ENCODE peak calls at places on chromosomes 5 and 9, in four cellular contexts. One of them, this sample, is unnamed.

GRCh38 chr9:83596899-83597504 is 25.9 kb upstream of the IDNK start:
- DNase-seq in fibroblast of the aortic adventitia: peak; percentile 52
- DNase-seq in body of pancreas: peak; percentile 32
- DNase-seq in lung: no peak
- DNase-seq in this sample: peak; percentile 56

GRCh38 chr5:8949908-8950307 is 596.0 kb downstream of the SEMA5A start:
- DNase-seq in fibroblast of the aortic adventitia: no peak
- DNase-seq in body of pancreas: no peak
- DNase-seq in lung: no peak
- DNase-seq in this sample: peak; percentile 51

GRCh38 chr5:31553863-31554262 is 21.8 kb downstream of the C5orf22 start:
- DNase-seq in fibroblast of the aortic adventitia: no peak
- DNase-seq in body of pancreas: no peak
- DNase-seq in lung: no peak
- DNase-seq in this sample: no peak

GRCh38 chr9:134284273-134284672 is 42.0 kb upstream of the RXRA start:
- DNase-seq in fibroblast of the aortic adventitia: no peak
- DNase-seq in body of pancreas: peak; percentile 83
- DNase-seq in lung: no peak
- DNase-seq in this sample: no peak

GRCh38 chr5:37437716-37438115 is 58.6 kb downstream of the WDR70 start:
- DNase-seq in fibroblast of the aortic adventitia: peak; percentile 13
- DNase-seq in body of pancreas: no peak
- DNase-seq in lung: no peak
- DNase-seq in this sample: no peak

GRCh38 chr5:93601433-93602175 is 18.6 kb downstream of the NR2F1 start:
- DNase-seq in fibroblast of the aortic adventitia: no peak
- DNase-seq in body of pancreas: no peak
- DNase-seq in lung: no peak
- DNase-seq in this sample: no peak

GRCh38 chr9:116238751-116239340 is 85.3 kb downstream of the PAPPA start:
- DNase-seq in fibroblast of the aortic adventitia: peak; percentile 63
- DNase-seq in body of pancreas: no peak
- DNase-seq in lung: no peak
- DNase-seq in this sample: no peak

GRCh38 chr5:156411131-156411727 is 84.3 kb downstream of the SGCD start:
- DNase-seq in fibroblast of the aortic adventitia: peak; percentile 47
- DNase-seq in body of pancreas: no peak
- DNase-seq in lung: no peak
- DNase-seq in this sample: no peak

GRCh38 chr5:15646351-15646750 is 146.4 kb downstream of the FBXL7 start:
- DNase-seq in fibroblast of the aortic adventitia: no peak
- DNase-seq in body of pancreas: no peak
- DNase-seq in lung: no peak
- DNase-seq in this sample: no peak

GRCh38 chr9:121861501-121862180 is 210.2 kb downstream of the DAB2IP start:
- DNase-seq in fibroblast of the aortic adventitia: no peak
- DNase-seq in body of pancreas: no peak
- DNase-seq in lung: no peak
- DNase-seq in this sample: peak; percentile 27

GRCh38 chr9:98985596-98985995 is 41.9 kb downstream of the COL15A1 start:
- DNase-seq in fibroblast of the aortic adventitia: no peak
- DNase-seq in body of pancreas: no peak
- DNase-seq in lung: no peak
- DNase-seq in this sample: no peak

GRCh38 chr5:68331202-68332108 is 115.9 kb downstream of the PIK3R1 start:
- DNase-seq in fibroblast of the aortic adventitia: peak; percentile 55
- DNase-seq in body of pancreas: no peak
- DNase-seq in lung: no peak
- DNase-seq in this sample: peak; percentile 45

GRCh38 chr5:132748522-132749000 is 1.3 kb downstream of the CCNI2 start:
- DNase-seq in fibroblast of the aortic adventitia: no peak
- DNase-seq in body of pancreas: no peak
- DNase-seq in lung: no peak
- DNase-seq in this sample: no peak

GRCh38 chr5:131242728-131243255 is 21.1 kb upstream of the CDC42SE2 start:
- DNase-seq in fibroblast of the aortic adventitia: peak; percentile 77
- DNase-seq in body of pancreas: no peak
- DNase-seq in lung: no peak
- DNase-seq in this sample: no peak

GRCh38 chr5:87649455-87649854 is 236.7 kb upstream of the CCNH start:
- DNase-seq in fibroblast of the aortic adventitia: no peak
- DNase-seq in body of pancreas: no peak
- DNase-seq in lung: no peak
- DNase-seq in this sample: no peak

GRCh38 chr5:61319388-61320146 is 12.5 kb upstream of the ZSWIM6 start:
- DNase-seq in fibroblast of the aortic adventitia: no peak
- DNase-seq in body of pancreas: peak; percentile 26
- DNase-seq in lung: no peak
- DNase-seq in this sample: peak; percentile 83

GRCh38 chr9:108991479-108991878 is 21.8 kb downstream of the CTNNAL1 start:
- DNase-seq in fibroblast of the aortic adventitia: peak; percentile 80
- DNase-seq in body of pancreas: peak; percentile 40
- DNase-seq in lung: no peak
- DNase-seq in this sample: no peak

GRCh38 chr5:132466453-132467291 is 23.9 kb downstream of the IRF1 start:
- DNase-seq in fibroblast of the aortic adventitia: no peak
- DNase-seq in body of pancreas: peak; percentile 23
- DNase-seq in lung: peak; percentile 62
- DNase-seq in this sample: peak; percentile 63

GRCh38 chr5:41253109-41253508 is 39.8 kb upstream of the C6 start:
- DNase-seq in fibroblast of the aortic adventitia: no peak
- DNase-seq in body of pancreas: no peak
- DNase-seq in lung: no peak
- DNase-seq in this sample: no peak

GRCh38 chr9:125145425-125145824 is 2.1 kb upstream of the SCAI start:
- DNase-seq in fibroblast of the aortic adventitia: peak; percentile 16
- DNase-seq in body of pancreas: no peak
- DNase-seq in lung: no peak
- DNase-seq in this sample: no peak

GRCh38 chr5:93299596-93300308 is 281.3 kb downstream of the NR2F1-AS1 start:
- DNase-seq in fibroblast of the aortic adventitia: no peak
- DNase-seq in body of pancreas: no peak
- DNase-seq in lung: no peak
- DNase-seq in this sample: no peak

GRCh38 chr5:84623034-84623433 is 238.4 kb upstream of the EDIL3 start:
- DNase-seq in fibroblast of the aortic adventitia: no peak
- DNase-seq in body of pancreas: no peak
- DNase-seq in lung: no peak
- DNase-seq in this sample: no peak

GRCh38 chr5:67617051-67617450 is 420.5 kb upstream of the CD180 start:
- DNase-seq in fibroblast of the aortic adventitia: no peak
- DNase-seq in body of pancreas: no peak
- DNase-seq in lung: no peak
- DNase-seq in this sample: no peak

GRCh38 chr5:123441408-123441807 is 18.2 kb upstream of the CEP120 start:
- DNase-seq in fibroblast of the aortic adventitia: no peak
- DNase-seq in body of pancreas: no peak
- DNase-seq in lung: no peak
- DNase-seq in this sample: no peak

GRCh38 chr5:161183559-161183958 is 331.5 kb upstream of the ATP10B start:
- DNase-seq in fibroblast of the aortic adventitia: no peak
- DNase-seq in body of pancreas: no peak
- DNase-seq in lung: no peak
- DNase-seq in this sample: no peak

GRCh38 chr5:45521067-45521466 is 175.1 kb downstream of the HCN1 start:
- DNase-seq in fibroblast of the aortic adventitia: no peak
- DNase-seq in body of pancreas: peak; percentile 61
- DNase-seq in lung: no peak
- DNase-seq in this sample: no peak

GRCh38 chr9:81597749-81598497 is 91.4 kb downstream of the TLE1 start:
- DNase-seq in fibroblast of the aortic adventitia: no peak
- DNase-seq in body of pancreas: no peak
- DNase-seq in lung: no peak
- DNase-seq in this sample: no peak

GRCh38 chr5:132475939-132476852 is 14.4 kb downstream of the IRF1 start:
- DNase-seq in fibroblast of the aortic adventitia: no peak
- DNase-seq in body of pancreas: peak; percentile 39
- DNase-seq in lung: no peak
- DNase-seq in this sample: no peak

GRCh38 chr5:14581333-14581890 is at the start of gene OTULINL:
- DNase-seq in fibroblast of the aortic adventitia: peak; percentile 60
- DNase-seq in body of pancreas: peak; percentile 89
- DNase-seq in lung: peak; percentile 92
- DNase-seq in this sample: peak; percentile 98

GRCh38 chr5:14581891-14582796 is 552 bp downstream of the OTULINL start:
- DNase-seq in fibroblast of the aortic adventitia: peak; percentile 9
- DNase-seq in body of pancreas: peak; percentile 74
- DNase-seq in lung: peak; percentile 70
- DNase-seq in this sample: peak; percentile 66

GRCh38 chr5:14584848-14585247 is 3.3 kb downstream of the OTULINL start:
- DNase-seq in fibroblast of the aortic adventitia: no peak
- DNase-seq in body of pancreas: peak; percentile 35
- DNase-seq in lung: no peak
- DNase-seq in this sample: no peak

GRCh38 chr5:14580037-14581034 is 1.3 kb upstream of the OTULINL start:
- DNase-seq in fibroblast of the aortic adventitia: peak; percentile 17
- DNase-seq in body of pancreas: no peak
- DNase-seq in lung: no peak
- DNase-seq in this sample: no peak

GRCh38 chr5:14582797-14583137 is 1.2 kb downstream of the OTULINL start:
- DNase-seq in fibroblast of the aortic adventitia: peak; percentile 8
- DNase-seq in body of pancreas: no peak
- DNase-seq in lung: no peak
- DNase-seq in this sample: no peak
- TF ChIP-seq CTCF in fibroblast of the aortic adventitia: peak; percentile 33
- TF ChIP-seq CTCF in body of pancreas: no peak
- TF ChIP-seq CTCF in lung: no peak
- TF ChIP-seq CTCF in this sample: no peak

GRCh38 chr9:135907446-135908333 is at the start of gene CAMSAP1:
- DNase-seq in fibroblast of the aortic adventitia: peak; percentile 88
- DNase-seq in body of pancreas: peak; percentile 95
- DNase-seq in lung: peak; percentile 91
- DNase-seq in this sample: peak; percentile 99

GRCh38 chr9:135909371-135909770 is 2.0 kb upstream of the CAMSAP1 start:
- DNase-seq in fibroblast of the aortic adventitia: no peak
- DNase-seq in body of pancreas: no peak
- DNase-seq in lung: no peak
- DNase-seq in this sample: no peak

GRCh38 chr9:135910197-135910596 is 2.9 kb upstream of the CAMSAP1 start:
- DNase-seq in fibroblast of the aortic adventitia: no peak
- DNase-seq in body of pancreas: no peak
- DNase-seq in lung: no peak
- DNase-seq in this sample: no peak

GRCh38 chr9:135908334-135909204 is 1.2 kb upstream of the CAMSAP1 start:
- DNase-seq in fibroblast of the aortic adventitia: no peak
- DNase-seq in body of pancreas: no peak
- DNase-seq in lung: no peak
- DNase-seq in this sample: no peak

GRCh38 chr9:135910757-135911156 is 3.4 kb upstream of the CAMSAP1 start:
- DNase-seq in fibroblast of the aortic adventitia: no peak
- DNase-seq in body of pancreas: no peak
- DNase-seq in lung: no peak
- DNase-seq in this sample: no peak
- TF ChIP-seq CTCF in fibroblast of the aortic adventitia: no peak
- TF ChIP-seq CTCF in body of pancreas: no peak
- TF ChIP-seq CTCF in lung: no peak
- TF ChIP-seq CTCF in this sample: no peak

GRCh38 chr5:33341316-33341715 is 99.4 kb upstream of the TARS1 start:
- DNase-seq in fibroblast of the aortic adventitia: no peak
- DNase-seq in body of pancreas: no peak
- DNase-seq in lung: no peak
- DNase-seq in this sample: no peak
- TF ChIP-seq CTCF in fibroblast of the aortic adventitia: no peak
- TF ChIP-seq CTCF in body of pancreas: no peak
- TF ChIP-seq CTCF in lung: no peak
- TF ChIP-seq CTCF in this sample: no peak

GRCh38 chr5:96142786-96143434 is 181.3 kb upstream of the ELL2 start:
- DNase-seq in fibroblast of the aortic adventitia: peak; percentile 85
- DNase-seq in body of pancreas: no peak
- DNase-seq in lung: no peak
- DNase-seq in this sample: no peak
- TF ChIP-seq CTCF in fibroblast of the aortic adventitia: no peak
- TF ChIP-seq CTCF in body of pancreas: no peak
- TF ChIP-seq CTCF in lung: no peak
- TF ChIP-seq CTCF in this sample: no peak

GRCh38 chr9:105416840-105417239 is 31.0 kb upstream of the FSD1L start:
- DNase-seq in fibroblast of the aortic adventitia: no peak
- DNase-seq in body of pancreas: no peak
- DNase-seq in lung: no peak
- DNase-seq in this sample: peak; percentile 29

GRCh38 chr9:105415344-105415980 is 32.4 kb upstream of the FSD1L start:
- DNase-seq in fibroblast of the aortic adventitia: peak; percentile 70
- DNase-seq in body of pancreas: peak; percentile 63
- DNase-seq in lung: peak; percentile 45
- DNase-seq in this sample: peak; percentile 67

GRCh38 chr9:105418588-105419108 is 29.2 kb upstream of the FSD1L start:
- DNase-seq in fibroblast of the aortic adventitia: no peak
- DNase-seq in body of pancreas: no peak
- DNase-seq in lung: no peak
- DNase-seq in this sample: no peak

GRCh38 chr9:105413486-105414068 is 34.3 kb upstream of the FSD1L start:
- DNase-seq in fibroblast of the aortic adventitia: peak; percentile 59
- DNase-seq in body of pancreas: peak; percentile 17
- DNase-seq in lung: no peak
- DNase-seq in this sample: no peak
- TF ChIP-seq CTCF in fibroblast of the aortic adventitia: peak; percentile 60
- TF ChIP-seq CTCF in body of pancreas: no peak
- TF ChIP-seq CTCF in lung: no peak
- TF ChIP-seq CTCF in this sample: no peak

GRCh38 chr5:170424629-170425028 is 35.5 kb upstream of the KCNMB1 start:
- DNase-seq in fibroblast of the aortic adventitia: no peak
- DNase-seq in body of pancreas: no peak
- DNase-seq in lung: no peak
- DNase-seq in this sample: no peak

GRCh38 chr5:170427672-170428236 is 38.6 kb upstream of the KCNMB1 start:
- DNase-seq in fibroblast of the aortic adventitia: peak; percentile 9
- DNase-seq in body of pancreas: no peak
- DNase-seq in lung: no peak
- DNase-seq in this sample: no peak

GRCh38 chr5:170429014-170429413 is 39.8 kb upstream of the KCNMB1 start:
- DNase-seq in fibroblast of the aortic adventitia: no peak
- DNase-seq in body of pancreas: no peak
- DNase-seq in lung: no peak
- DNase-seq in this sample: no peak

GRCh38 chr5:170426786-170427185 is 37.6 kb upstream of the KCNMB1 start:
- DNase-seq in fibroblast of the aortic adventitia: no peak
- DNase-seq in body of pancreas: no peak
- DNase-seq in lung: no peak
- DNase-seq in this sample: no peak

GRCh38 chr5:170426149-170426767 is 37.1 kb upstream of the KCNMB1 start:
- DNase-seq in fibroblast of the aortic adventitia: no peak
- DNase-seq in body of pancreas: no peak
- DNase-seq in lung: no peak
- DNase-seq in this sample: peak; percentile 37
- TF ChIP-seq CTCF in fibroblast of the aortic adventitia: no peak
- TF ChIP-seq CTCF in body of pancreas: no peak
- TF ChIP-seq CTCF in lung: no peak
- TF ChIP-seq CTCF in this sample: peak; percentile 24

GRCh38 chr9:35415769-35416427 is 74.0 kb upstream of the RUSC2 start:
- DNase-seq in fibroblast of the aortic adventitia: no peak
- DNase-seq in body of pancreas: no peak
- DNase-seq in lung: no peak
- DNase-seq in this sample: no peak
- TF ChIP-seq CTCF in fibroblast of the aortic adventitia: no peak
- TF ChIP-seq CTCF in body of pancreas: no peak
- TF ChIP-seq CTCF in lung: no peak
- TF ChIP-seq CTCF in this sample: no peak

GRCh38 chr9:9790216-9790872 is 822.5 kb downstream of the PTPRD start:
- DNase-seq in fibroblast of the aortic adventitia: peak; percentile 1
- DNase-seq in body of pancreas: peak; percentile 23
- DNase-seq in lung: no peak
- DNase-seq in this sample: peak; percentile 20
- TF ChIP-seq CTCF in fibroblast of the aortic adventitia: peak; percentile 42
- TF ChIP-seq CTCF in body of pancreas: peak; percentile 65
- TF ChIP-seq CTCF in lung: peak; percentile 35
- TF ChIP-seq CTCF in this sample: peak; percentile 41